ENCODE peak calls at places on chromosomes 4 and X, in six cellular contexts. S is neuronal stem cell, I is K562, L is OCI-LY7, K is mammary epithelial cell, A is GM23248. V is an unnamed sample.

GRCh38 chr4:125010776-125011503 is 298.4 kb upstream of the ANKRD50 start:
- DNase-seq in K (peak), L (no peak), A (no peak), S (no peak), I (no peak), V (no peak)

GRCh38 chrX:85859426-85859825 is 187.9 kb downstream of the CHM start:
- DNase-seq in I (no peak), L (no peak), A (no peak), S (no peak), K (no peak), V (no peak)

GRCh38 chrX:150547511-150548115 is 20.8 kb upstream of the MTM1 start:
- DNase-seq in I (peak), A (peak), L (no peak), K (no peak), S (no peak), V (peak)

GRCh38 chr4:18756661-18757060 is 735.1 kb upstream of the LCORL start:
- DNase-seq in K (no peak), S (no peak), L (no peak), I (no peak), A (no peak), V (no peak)

GRCh38 chr4:80407246-80407645 is 71.7 kb downstream of the CFAP299 start:
- DNase-seq in S (no peak), A (peak), I (no peak), L (no peak), K (no peak), V (no peak)

GRCh38 chrX:119880552-119881437 is 9.2 kb downstream of the NDUFA1 start:
- DNase-seq in A (peak), S (no peak), L (peak), K (peak), I (peak), V (peak)

GRCh38 chr4:88090898-88091297 is 67.5 kb downstream of the ABCG2 start:
- DNase-seq in K (no peak), S (no peak), A (no peak), I (no peak), L (no peak), V (no peak)

GRCh38 chrX:103151799-103152198 is 58.9 kb upstream of the NXF3 start:
- DNase-seq in K (peak), I (no peak), A (peak), S (no peak), L (no peak), V (no peak)

GRCh38 chr4:141851246-141851891 is 215.0 kb downstream of the IL15 start:
- DNase-seq in S (no peak), I (no peak), A (peak), K (peak), L (no peak), V (no peak)

GRCh38 chr4:103318327-103318726 is 120.2 kb upstream of the CENPE start:
- DNase-seq in L (no peak), I (no peak), S (no peak), K (no peak), A (no peak), V (no peak)

DNA sequence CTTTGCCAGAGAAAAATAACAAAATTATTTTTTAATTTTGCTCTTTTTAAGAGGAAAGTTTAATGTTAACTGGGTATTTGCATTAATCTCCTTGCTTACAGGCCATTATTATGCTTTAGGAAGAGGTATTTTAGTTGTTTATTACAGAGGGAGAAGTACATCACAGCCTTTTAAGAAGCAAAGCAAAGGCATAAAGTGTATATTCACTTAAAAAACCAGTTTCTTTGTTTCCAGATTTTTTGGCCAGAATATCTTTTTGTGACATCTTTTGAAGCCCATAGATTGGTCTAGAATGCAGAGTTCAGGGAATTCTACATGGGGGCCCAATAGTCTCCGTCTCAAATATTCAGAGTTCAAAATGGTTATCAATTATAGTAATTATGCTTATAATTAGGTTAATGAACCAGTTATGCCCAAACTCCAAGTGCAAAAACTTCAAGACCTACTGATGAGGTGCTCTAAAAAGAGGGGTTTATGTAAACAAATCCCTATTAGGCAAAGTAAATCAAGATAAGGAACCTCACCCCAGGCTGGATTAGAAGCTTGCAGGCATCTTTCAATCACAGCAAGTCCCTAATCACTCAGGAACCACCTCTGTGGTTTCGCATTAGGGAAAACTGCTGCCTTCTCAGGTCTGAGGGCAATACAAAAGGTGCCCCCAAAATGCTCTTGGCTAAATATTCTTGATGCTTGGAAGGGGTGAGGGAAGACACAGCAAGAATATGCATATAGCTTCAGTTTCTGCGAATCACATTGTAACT is 1.4 kb downstream of the CXXC4 start:
- DNase-seq in S (no peak), L (no peak), K (no peak), A (no peak), I (no peak), V (no peak)
- H3K4me3 ChIP-seq in S (peak), L (no peak), K (no peak), A (no peak), I (no peak), V (no peak)

GRCh38 chr4:174170906-174171305 is 112.6 kb downstream of the FBXO8 start:
- DNase-seq in S (no peak), I (no peak), L (no peak), K (no peak), A (no peak), V (no peak)

GRCh38 chr4:174177536-174177935 is 105.9 kb downstream of the FBXO8 start:
- DNase-seq in I (no peak), A (no peak), K (no peak), L (no peak), S (no peak), V (no peak)

GRCh38 chr4:174173360-174173759 is 110.1 kb downstream of the FBXO8 start:
- DNase-seq in I (no peak), S (no peak), A (no peak), K (no peak), L (no peak), V (no peak)

GRCh38 chr4:174170091-174170490 is 113.4 kb downstream of the FBXO8 start:
- DNase-seq in A (no peak), S (no peak), I (no peak), L (no peak), K (no peak), V (no peak)

GRCh38 chr4:174172274-174172673 is 111.2 kb downstream of the FBXO8 start:
- DNase-seq in S (no peak), L (no peak), A (no peak), K (no peak), I (no peak), V (no peak)
- H3K4me2 ChIP-seq in S (no peak), L (no peak), A (no peak), K (no peak), I (no peak), V (no peak)

GRCh38 chr4:130563891-130564418 is 1468.0 kb downstream of the C4orf33 start:
- DNase-seq in L (no peak), A (no peak), K (no peak), S (no peak), I (no peak), V (no peak)
- H3K4me3 ChIP-seq in L (no peak), A (no peak), K (peak), S (no peak), I (no peak), V (no peak)

GRCh38 chrX:153627675-153628111 is 19.3 kb upstream of the DUSP9 start:
- DNase-seq in I (no peak), A (no peak), S (no peak), K (no peak), L (no peak), V (no peak)

GRCh38 chrX:153628665-153629064 is 18.3 kb upstream of the DUSP9 start:
- DNase-seq in L (no peak), K (no peak), S (no peak), I (no peak), A (no peak), V (no peak)

GRCh38 chrX:153628129-153628528 is 18.9 kb upstream of the DUSP9 start:
- DNase-seq in K (no peak), I (no peak), L (no peak), A (no peak), S (no peak), V (no peak)

GRCh38 chrX:153626025-153626633 is 20.9 kb upstream of the DUSP9 start:
- DNase-seq in A (no peak), K (no peak), I (no peak), S (no peak), L (no peak), V (no peak)

GRCh38 chrX:153626863-153627674 is 19.9 kb upstream of the DUSP9 start:
- DNase-seq in L (no peak), A (no peak), S (no peak), I (no peak), K (no peak), V (no peak)
- H3K4me2 ChIP-seq in L (no peak), A (no peak), S (no peak), I (no peak), K (no peak), V (no peak)

V was measured in Karpas-422.